ENCODE peak calls at places on chromosomes 7 and 10, in four cellular contexts. V, L, Z and E are unnamed samples.

GRCh38 chr7:34091330-34091917 is 186.1 kb downstream of the BMPER start:
- DNase-seq in V (peak; percentile 28), Z (no peak), L (peak; percentile 47), E (no peak)

GRCh38 chr7:27661776-27662489 is 750 bp downstream of the HIBADH start:
- DNase-seq in Z (peak; percentile 50), L (peak; percentile 29), V (no peak), E (peak; percentile 50)

GRCh38 chr10:72006026-72006425 is 41.8 kb downstream of the CHST3 start:
- DNase-seq in Z (no peak), V (no peak), L (no peak), E (no peak)

GRCh38 chr7:97439637-97440214 is 292.2 kb upstream of the TAC1 start:
- DNase-seq in V (no peak), L (no peak), Z (no peak), E (no peak)

GRCh38 chr7:137689761-137690160 is 157.0 kb downstream of the DGKI start:
- DNase-seq in Z (no peak), L (no peak), V (no peak), E (no peak)

GRCh38 chr10:71401056-71401455 is 4.3 kb downstream of the CDH23 start:
- DNase-seq in Z (no peak), V (no peak), L (no peak), E (no peak)

GRCh38 chr10:91340613-91341362 is 69.4 kb upstream of the HECTD2 start:
- DNase-seq in Z (no peak), L (no peak), V (peak; percentile 28), E (no peak)

GRCh38 chr10:100683545-100684127 is 61.7 kb upstream of the PAX2 start:
- DNase-seq in V (no peak), Z (no peak), L (no peak), E (no peak)

GRCh38 chr7:156969972-156970420 is 20.5 kb downstream of the NOM1 start:
- DNase-seq in L (no peak), Z (no peak), V (no peak), E (no peak)

GRCh38 chr10:129057856-129058663 is 409.0 kb upstream of the MGMT start:
- DNase-seq in L (no peak), V (no peak), Z (no peak), E (no peak)

GRCh38 chr7:108420482-108420908 is 35.7 kb downstream of the NRCAM start:
- DNase-seq in L (no peak), Z (no peak), V (no peak), E (no peak)

GRCh38 chr7:1885465-1886226 is 215.6 kb downstream of the ELFN1 start:
- DNase-seq in L (no peak), Z (no peak), V (no peak), E (no peak)

GRCh38 chr7:130141858-130142653 is 63.1 kb downstream of the TMEM209 start:
- DNase-seq in V (no peak), L (no peak), Z (no peak), E (peak; percentile 36)

GRCh38 chr10:86798030-86798429 is 41.6 kb downstream of the BMPR1A start:
- DNase-seq in L (no peak), Z (no peak), V (no peak), E (no peak)

GRCh38 chr10:103193107-103193819 is at the start of gene NT5C2:
- DNase-seq in V (no peak), L (peak; percentile 66), Z (peak; percentile 88), E (peak; percentile 96)

GRCh38 chr7:16178069-16178468 is 243.3 kb downstream of the CRPPA start:
- DNase-seq in Z (no peak), V (no peak), L (no peak), E (no peak)
- TF ChIP-seq CTCF in Z (no peak), V (no peak), L (no peak), E (no peak)

DNA sequence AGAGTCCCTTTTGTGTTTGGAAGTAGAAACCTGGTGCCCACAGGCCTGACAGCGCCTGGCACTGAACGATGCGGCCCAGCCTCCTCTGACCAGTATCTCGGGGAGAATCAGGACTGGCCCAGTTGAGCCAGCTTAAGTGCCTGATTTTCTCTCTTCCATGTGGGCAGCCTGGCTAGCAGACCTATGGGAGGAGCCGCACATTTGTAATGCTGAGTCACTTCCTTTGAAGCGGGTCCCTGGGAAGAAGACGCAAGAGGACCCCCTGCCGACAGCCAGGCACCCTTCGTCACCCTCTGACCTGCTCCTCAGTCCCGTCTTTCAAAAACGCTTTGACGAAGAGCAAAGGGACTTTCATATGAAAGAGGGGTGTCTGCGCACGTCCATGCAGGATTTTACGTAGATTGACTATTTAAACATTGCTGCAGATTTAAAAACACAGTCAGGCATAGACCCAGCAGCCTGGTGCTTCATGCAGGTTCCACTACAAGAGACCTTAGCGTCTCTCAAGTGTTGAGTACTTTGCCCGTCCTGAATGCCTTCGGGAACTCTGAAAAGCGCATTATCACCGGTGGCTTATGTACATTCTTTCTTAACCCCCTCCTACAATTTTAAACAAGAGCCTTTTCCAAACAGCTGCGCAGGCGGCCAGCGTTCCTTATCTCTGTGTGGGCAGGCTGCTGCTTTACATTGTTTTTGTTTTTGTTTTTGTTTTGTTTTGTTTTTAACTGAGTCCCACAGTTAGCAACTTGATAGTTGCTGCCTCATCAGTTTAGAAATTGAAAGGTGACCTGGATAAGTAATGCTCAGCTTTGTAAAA is 36.5 kb upstream of the AP5Z1 start:
- DNase-seq in Z (no peak), V (peak; percentile 75), L (no peak), E (peak; percentile 61)
- H3K4me3 ChIP-seq in Z (peak overlapping the region; percentile 39), V (peak overlapping the region; percentile 51), L (no peak overlapping the region), E (peak overlapping the region; percentile 19)

DNA sequence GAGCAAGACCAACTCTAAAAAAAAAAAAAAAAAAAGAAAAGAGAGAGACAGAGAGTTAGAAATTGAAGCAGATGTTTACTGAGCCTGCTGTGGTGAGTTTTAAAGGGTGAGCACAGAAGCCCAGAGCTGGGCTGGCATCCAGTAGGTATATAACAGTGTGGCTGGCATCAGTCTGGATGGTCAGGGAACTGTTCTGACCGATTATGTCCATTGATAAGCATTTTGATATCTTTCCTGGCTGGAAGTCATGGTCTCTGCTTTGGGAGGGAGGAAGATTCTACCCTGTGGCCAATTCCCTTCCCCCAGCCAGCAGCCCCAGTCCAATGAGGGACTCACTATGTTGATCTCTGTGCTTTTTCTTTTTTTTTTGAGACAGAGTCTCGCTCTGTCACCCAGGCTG is 65.2 kb upstream of the PODXL start:
- DNase-seq in V (no peak), L (no peak), Z (no peak), E (no peak)
- H3K4me1 ChIP-seq in V (peaks cover 3% of the 10 kb centered on the region), L (peaks cover 8% of the 10 kb centered on the region), Z (peaks cover 33% of the 10 kb centered on the region), E (no peaks in the 10 kb centered on the region)

DNA sequence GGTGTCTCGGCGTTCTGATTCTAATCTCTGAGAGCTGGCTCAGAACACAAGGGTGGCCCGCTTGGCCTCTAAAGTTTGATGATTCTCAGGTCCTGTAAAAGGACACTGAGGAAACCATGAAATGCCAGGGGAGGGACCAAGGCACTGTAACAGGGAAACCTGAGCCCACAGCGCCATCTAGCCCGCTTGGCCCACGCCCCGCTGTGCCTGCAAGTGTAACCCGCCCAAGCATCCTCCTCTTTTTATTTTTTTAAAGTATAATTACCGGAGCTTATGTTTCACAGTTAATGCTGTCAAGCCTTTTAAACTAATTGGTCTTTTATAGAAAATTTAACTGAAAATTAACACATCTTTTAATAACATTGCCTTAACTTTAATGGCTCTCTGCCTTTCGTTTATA is 734.7 kb downstream of the KCNMA1 start:
- DNase-seq in Z (peak; percentile 47), L (no peak), V (no peak), E (peak; percentile 75)
- TF ChIP-seq CTCF in Z (no peak), L (peak; percentile 24), V (peak; percentile 60), E (no peak)

DNA sequence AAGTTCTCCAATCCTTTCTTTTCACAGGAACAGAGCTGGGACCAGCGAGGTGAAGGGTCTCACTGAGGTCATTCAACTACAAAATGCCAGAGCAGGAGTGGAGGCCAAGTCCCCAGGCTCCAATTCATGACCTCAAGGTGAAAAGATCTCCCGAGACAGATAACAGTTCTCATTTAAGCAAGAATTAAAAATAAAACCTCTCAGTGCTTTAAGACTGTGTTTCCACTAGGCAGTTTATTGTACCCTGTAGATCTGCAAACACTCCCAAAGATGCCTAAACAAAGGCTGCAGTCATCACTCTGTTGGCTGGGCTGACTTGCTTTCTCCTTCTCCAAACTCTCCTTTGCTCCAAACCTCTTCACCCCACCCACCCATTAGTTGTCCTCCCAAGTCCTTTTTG is 74.8 kb upstream of the CXCL12 start:
- DNase-seq in V (no peak), L (no peak), Z (no peak), E (no peak)
- H3K4me3 ChIP-seq in V (no peak overlapping the region), L (no peak overlapping the region), Z (no peak overlapping the region), E (no peak overlapping the region)

GRCh38 chr7:38002689-38003088 is 82.2 kb downstream of the EPDR1 start:
- DNase-seq in V (no peak), L (no peak), Z (no peak), E (no peak)
- H3K4me1 ChIP-seq in V (no peaks in the 10 kb centered on the region), L (no peaks in the 10 kb centered on the region), Z (peaks cover 13% of the 10 kb centered on the region), E (peaks cover 18% of the 10 kb centered on the region)

GRCh38 chr7:120337308-120337907 is 64.4 kb downstream of the KCND2 start:
- DNase-seq in V (no peak), Z (no peak), L (no peak), E (no peak)
- TF ChIP-seq CTCF in V (peak; percentile 41), Z (no peak), L (peak; percentile 13), E (peak; percentile 40)

GRCh38 chr10:35334297-35334696 is 2.0 kb upstream of the CCNY start:
- DNase-seq in Z (no peak), V (no peak), L (no peak), E (no peak)
- H3K4me3 ChIP-seq in Z (no peak overlapping the region), V (peak overlapping the region; percentile 24), L (no peak overlapping the region), E (no peak overlapping the region)

GRCh38 chr7:92763636-92764423 is 72.5 kb downstream of the CDK6 start:
- DNase-seq in Z (no peak), L (no peak), V (no peak), E (no peak)

GRCh38 chr7:92766461-92767003 is 69.8 kb downstream of the CDK6 start:
- DNase-seq in L (peak; percentile 15), Z (no peak), V (no peak), E (no peak)

GRCh38 chr7:92761391-92762098 is 74.8 kb downstream of the CDK6 start:
- DNase-seq in Z (no peak), L (no peak), V (no peak), E (no peak)

GRCh38 chr7:92765725-92766124 is 70.6 kb downstream of the CDK6 start:
- DNase-seq in Z (no peak), V (no peak), L (no peak), E (no peak)

GRCh38 chr7:92762853-92763252 is 73.5 kb downstream of the CDK6 start:
- DNase-seq in V (no peak), L (no peak), Z (no peak), E (no peak)
- H3K4me1 ChIP-seq in V (peaks cover 39% of the 10 kb centered on the region), L (peaks cover 18% of the 10 kb centered on the region), Z (peaks cover 8% of the 10 kb centered on the region), E (peaks cover 13% of the 10 kb centered on the region)

GRCh38 chr10:50501899-50502556 is 121.7 kb downstream of the SGMS1 start:
- DNase-seq in L (no peak), V (no peak), Z (no peak), E (no peak)
- TF ChIP-seq CTCF in L (no peak), V (no peak), Z (no peak), E (no peak)